ENCODE peak calls at places on chromosomes 16 and 17, in five cellular contexts. Y, F, Z, N and M are unnamed samples.

GRCh38 chr17:57898487-57899311 is 48.9 kb upstream of the MRPS23 start:
- DNase-seq in F (peak; percentile 97), Z (peak; percentile 49), N (peak; percentile 60), Y (peak; percentile 83), M (peak; percentile 75)

GRCh38 chr17:69269174-69269998 is 40.8 kb upstream of the ABCA10 start:
- DNase-seq in Z (peak; percentile 66), F (no peak), N (no peak), Y (peak; percentile 14), M (peak; percentile 85)

GRCh38 chr16:84303023-84303422 is 8.3 kb downstream of the WFDC1 start:
- DNase-seq in F (no peak), N (no peak), Z (peak; percentile 73), Y (peak; percentile 16), M (no peak)

GRCh38 chr16:57225978-57226377 is 19.1 kb upstream of the ARL2BP start:
- DNase-seq in N (no peak), Z (no peak), Y (no peak), F (no peak), M (peak; percentile 89)

GRCh38 chr16:22623351-22623781 is 112.7 kb downstream of the NPIPB5 start:
- DNase-seq in Z (no peak), F (no peak), Y (peak; percentile 75), N (no peak), M (peak; percentile 53)

GRCh38 chr17:17149520-17150449 is 56.3 kb downstream of the PLD6 start:
- DNase-seq in Y (no peak), Z (no peak), F (no peak), N (no peak), M (no peak)

GRCh38 chr17:8365143-8365542 is 11.4 kb downstream of the KRABD2 start:
- DNase-seq in N (no peak), Z (peak; percentile 76), Y (no peak), F (no peak), M (peak; percentile 27)

GRCh38 chr17:16439303-16439791 is 24.0 kb downstream of the TRPV2 start:
- DNase-seq in F (no peak), Z (no peak), N (no peak), Y (peak; percentile 38), M (peak; percentile 35)

GRCh38 chr17:63961355-63962207 is 11.1 kb downstream of the SCN4A start:
- DNase-seq in Z (peak; percentile 53), N (peak; percentile 100), F (peak; percentile 98), Y (peak; percentile 78), M (peak; percentile 44)

GRCh38 chr16:1091992-1092552 is 4.0 kb downstream of the C1QTNF8 start:
- DNase-seq in F (no peak), Y (no peak), N (no peak), Z (no peak), M (no peak)

GRCh38 chr16:1088295-1089170 is 7.5 kb downstream of the C1QTNF8 start:
- DNase-seq in Y (no peak), N (no peak), Z (no peak), F (peak; percentile 71), M (no peak)

GRCh38 chr16:1089822-1090619 is 6.0 kb downstream of the C1QTNF8 start:
- DNase-seq in N (no peak), Z (no peak), Y (no peak), F (no peak), M (no peak)

GRCh38 chr16:1090620-1091587 is 5.1 kb downstream of the C1QTNF8 start:
- DNase-seq in F (no peak), Y (no peak), Z (no peak), N (no peak), M (no peak)

DNA sequence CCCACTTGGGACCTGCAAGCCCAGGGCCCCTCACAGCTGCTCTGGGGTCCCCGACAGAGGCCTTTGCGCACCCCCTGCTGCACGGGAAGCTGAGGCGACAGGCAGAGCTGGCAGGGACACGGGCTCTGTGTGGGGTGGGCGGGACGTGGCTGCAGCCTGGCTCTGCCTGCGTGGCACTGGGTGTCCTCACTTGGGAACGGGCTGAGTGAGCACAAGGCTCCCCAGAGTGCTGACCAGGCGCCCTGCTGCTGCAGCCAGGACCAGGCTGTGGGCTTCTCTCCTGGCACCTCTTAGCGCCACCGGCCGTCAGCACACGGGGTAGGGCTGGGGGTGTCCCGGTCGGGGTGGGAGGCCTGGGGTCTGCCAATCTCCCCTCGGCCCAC is 6.6 kb downstream of the C1QTNF8 start:
- DNase-seq in Y (no peak), N (no peak), F (no peak), Z (no peak), M (no peak)
- H3K4me3 ChIP-seq in Y (no peak overlapping the region), N (no peak overlapping the region), F (no peak overlapping the region), Z (no peak overlapping the region), M (no peak overlapping the region)

GRCh38 chr16:86074651-86075487 is 175.9 kb downstream of the IRF8 start:
- DNase-seq in N (no peak), Z (peak; percentile 61), Y (peak; percentile 96), F (peak; percentile 81), M (no peak)
- H3K18ac ChIP-seq in N (peak overlapping the region; percentile 67), Z (peak overlapping the region; percentile 40), Y (peak overlapping the region; percentile 92), F (no peak overlapping the region), M (no peak overlapping the region)

DNA sequence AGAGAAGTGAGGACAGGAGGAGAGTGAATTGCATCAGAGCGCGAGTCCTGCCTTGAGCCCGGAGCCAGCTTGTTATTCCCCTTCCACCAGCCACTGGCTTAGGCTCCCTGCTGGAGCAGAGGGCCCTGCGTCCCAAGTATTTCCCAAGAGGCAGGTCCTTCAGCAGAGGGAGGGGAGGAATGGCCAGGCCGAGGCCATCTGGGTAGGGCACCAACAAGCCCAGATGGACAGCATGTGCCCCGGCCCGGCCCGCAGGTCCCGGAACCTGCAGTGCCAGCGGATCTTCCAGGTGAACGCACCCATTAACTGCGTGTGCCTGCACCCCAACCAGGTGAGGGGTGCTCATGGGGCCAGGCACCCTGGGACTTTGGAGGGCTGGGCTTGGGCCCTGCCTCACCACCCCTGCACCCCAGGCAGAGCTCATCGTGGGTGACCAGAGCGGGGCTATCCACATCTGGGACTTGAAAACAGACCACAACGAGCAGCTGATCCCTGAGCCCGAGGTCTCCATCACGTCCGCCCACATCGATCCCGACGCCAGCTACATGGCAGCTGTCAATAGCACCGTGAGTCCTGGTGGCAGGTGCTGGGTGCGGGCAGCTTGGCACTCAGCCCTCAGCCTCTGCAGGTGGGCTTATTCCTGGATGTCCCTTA is 1.7 kb downstream of the MLST8 start:
- DNase-seq in N (no peak), Z (no peak), F (peak; percentile 39), Y (no peak), M (no peak)
- H3K4me3 ChIP-seq in N (no peak overlapping the region), Z (no peak overlapping the region), F (no peak overlapping the region), Y (no peak overlapping the region), M (no peak overlapping the region)

GRCh38 chr17:75526555-75527270 is 1.2 kb downstream of the LLGL2 start:
- DNase-seq in Y (no peak), F (peak; percentile 31), Z (no peak), N (no peak), M (no peak)
- H3K18ac ChIP-seq in Y (no peak overlapping the region), F (no peak overlapping the region), Z (no peak overlapping the region), N (no peak overlapping the region), M (peak overlapping the region; percentile 3)

GRCh38 chr16:30761928-30762902 is at the start of the genes CFAP119 and RNF40:
- DNase-seq in Y (peak; percentile 99), F (peak; percentile 99), N (peak; percentile 86), Z (peak; percentile 97), M (peak; percentile 98)

GRCh38 chr16:30764086-30764485 is 2.0 kb downstream of the RNF40 start:
- DNase-seq in Y (no peak), N (no peak), Z (no peak), F (no peak), M (no peak)

GRCh38 chr16:30764816-30765465 is 2.8 kb downstream of the RNF40 start:
- DNase-seq in F (no peak), Z (no peak), Y (no peak), N (no peak), M (no peak)

GRCh38 chr16:30761427-30761927 is 385 bp downstream of the CFAP119 start:
- DNase-seq in Z (peak; percentile 20), N (no peak), Y (peak; percentile 68), F (peak; percentile 61), M (peak; percentile 11)

GRCh38 chr16:30762991-30763725 is 1.0 kb downstream of the RNF40 start:
- DNase-seq in Z (no peak), Y (no peak), N (no peak), F (no peak), M (no peak)
- H3K4me3 ChIP-seq in Z (peak overlapping the region; percentile 86), Y (peak overlapping the region; percentile 87), N (peak overlapping the region; percentile 97), F (peak overlapping the region; percentile 97), M (peak overlapping the region; percentile 92)

DNA sequence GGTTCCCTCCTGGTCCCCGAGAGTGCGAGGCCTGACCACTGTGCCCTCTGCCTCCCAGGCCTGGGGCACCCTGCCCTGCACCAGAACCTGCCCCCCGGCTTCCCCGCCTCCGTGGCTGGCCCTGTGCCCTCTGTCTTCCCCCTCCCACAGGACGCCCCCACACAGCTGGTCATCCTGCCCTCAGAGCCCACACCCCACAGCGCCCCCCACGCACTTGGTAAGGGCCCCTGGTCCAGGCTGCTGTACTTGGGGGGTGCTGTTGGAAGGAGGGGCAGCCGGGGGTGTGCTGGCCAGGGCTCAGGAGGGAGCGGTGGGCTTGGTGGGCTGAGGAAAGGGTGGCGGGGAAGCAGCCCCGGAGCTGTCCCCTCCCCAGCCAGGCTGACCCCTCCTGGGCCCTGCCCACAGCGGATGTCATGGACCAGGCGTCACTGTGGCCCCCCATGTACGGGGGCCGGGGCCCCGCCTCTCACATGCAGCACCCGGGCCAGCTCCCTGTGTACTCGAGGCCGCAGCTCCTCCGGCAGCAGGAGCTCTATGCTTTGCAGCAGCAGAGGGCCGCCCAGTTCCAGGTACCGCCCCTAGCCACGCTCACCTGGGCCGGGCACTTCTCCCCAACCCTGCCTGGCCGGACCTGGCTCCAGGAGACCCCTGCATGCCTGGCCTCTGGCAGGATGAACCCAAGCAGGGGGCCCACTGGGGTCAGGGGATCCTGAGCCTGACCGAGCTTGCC is 49.5 kb downstream of the BAHCC1 start:
- DNase-seq in N (no peak), Y (no peak), F (no peak), Z (no peak), M (no peak)
- H3K18ac ChIP-seq in N (no peak overlapping the region), Y (no peak overlapping the region), F (no peak overlapping the region), Z (no peak overlapping the region), M (no peak overlapping the region)

DNA sequence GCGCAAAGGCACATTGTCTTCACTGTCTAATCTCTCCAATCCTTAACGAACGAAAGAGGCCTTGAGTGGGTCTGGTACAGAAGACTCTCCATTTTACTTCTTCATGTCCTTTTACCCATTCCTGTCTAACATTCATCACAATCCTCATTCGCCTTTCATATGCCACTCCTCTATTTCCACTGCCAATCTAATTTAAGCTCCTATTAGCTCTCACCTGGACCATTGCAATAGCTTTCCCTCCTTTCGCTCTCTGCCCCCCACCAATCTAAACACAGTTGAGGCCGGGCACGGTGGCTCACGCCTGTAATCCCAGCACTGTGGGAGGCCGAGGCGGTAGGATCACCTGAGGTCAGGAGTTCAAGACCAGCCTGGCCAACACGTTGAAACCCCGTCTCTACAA is 6.3 kb upstream of the SLFN14 start:
- DNase-seq in Y (no peak), N (no peak), Z (no peak), F (no peak), M (no peak)
- H3K4me3 ChIP-seq in Y (no peak overlapping the region), N (peak overlapping the region; percentile 14), Z (no peak overlapping the region), F (no peak overlapping the region), M (no peak overlapping the region)

GRCh38 chr17:5179003-5179402 is 12.7 kb downstream of the ZNF594 start:
- DNase-seq in F (no peak), Z (no peak), N (no peak), Y (no peak), M (no peak)
- H3K18ac ChIP-seq in F (no peak overlapping the region), Z (no peak overlapping the region), N (no peak overlapping the region), Y (no peak overlapping the region), M (no peak overlapping the region)